ENCODE peak calls at places on chromosomes 2 and 18, in ten cellular contexts. One of them, this sample, is unnamed. For H3K4me1 and H3K36me3, the result is how much of the 10 kb centered on the place peaks cover.

GRCh38 chr2:180696005-180696404 is 284.4 kb upstream of the UBE2E3 start:
- DNase-seq in psoas muscle: no peak
- DNase-seq in breast epithelium: no peak
- DNase-seq in body of pancreas: no peak
- DNase-seq in effector memory CD4-positive, alpha-beta T cell: no peak
- DNase-seq in neuronal stem cell: no peak
- DNase-seq in CD4-positive, alpha-beta memory T cell: no peak
- DNase-seq in MM.1S: no peak
- DNase-seq in lower lobe of right lung: no peak
- DNase-seq in fibroblast of lung: no peak
- DNase-seq in this sample: no peak

GRCh38 chr2:98773169-98773568 is 42.2 kb upstream of the MGAT4A start:
- DNase-seq in psoas muscle: no peak
- DNase-seq in breast epithelium: no peak
- DNase-seq in body of pancreas: no peak
- DNase-seq in effector memory CD4-positive, alpha-beta T cell: no peak
- DNase-seq in neuronal stem cell: no peak
- DNase-seq in CD4-positive, alpha-beta memory T cell: no peak
- DNase-seq in MM.1S: no peak
- DNase-seq in lower lobe of right lung: no peak
- DNase-seq in fibroblast of lung: no peak
- DNase-seq in this sample: no peak

GRCh38 chr18:10715791-10716190 is 190.0 kb downstream of the NAPG start:
- DNase-seq in psoas muscle: no peak
- DNase-seq in breast epithelium: no peak
- DNase-seq in body of pancreas: peak
- DNase-seq in effector memory CD4-positive, alpha-beta T cell: no peak
- DNase-seq in neuronal stem cell: no peak
- DNase-seq in CD4-positive, alpha-beta memory T cell: no peak
- DNase-seq in MM.1S: no peak
- DNase-seq in lower lobe of right lung: no peak
- DNase-seq in fibroblast of lung: peak
- DNase-seq in this sample: no peak

GRCh38 chr18:74316257-74317180 is 880 bp downstream of the C18orf63 start:
- DNase-seq in psoas muscle: no peak
- DNase-seq in breast epithelium: peak
- DNase-seq in body of pancreas: no peak
- DNase-seq in effector memory CD4-positive, alpha-beta T cell: no peak
- DNase-seq in neuronal stem cell: no peak
- DNase-seq in CD4-positive, alpha-beta memory T cell: no peak
- DNase-seq in MM.1S: no peak
- DNase-seq in lower lobe of right lung: no peak
- DNase-seq in fibroblast of lung: peak
- DNase-seq in this sample: no peak

GRCh38 chr2:151827564-151828142 is 568 bp downstream of the ARL5A start:
- DNase-seq in psoas muscle: no peak
- DNase-seq in breast epithelium: peak
- DNase-seq in body of pancreas: peak
- DNase-seq in effector memory CD4-positive, alpha-beta T cell: peak
- DNase-seq in neuronal stem cell: peak
- DNase-seq in CD4-positive, alpha-beta memory T cell: no peak
- DNase-seq in MM.1S: peak
- DNase-seq in lower lobe of right lung: no peak
- DNase-seq in fibroblast of lung: peak
- DNase-seq in this sample: no peak

GRCh38 chr2:215548714-215549113 is 112.8 kb upstream of the FN1 start:
- DNase-seq in psoas muscle: no peak
- DNase-seq in breast epithelium: no peak
- DNase-seq in body of pancreas: no peak
- DNase-seq in effector memory CD4-positive, alpha-beta T cell: no peak
- DNase-seq in neuronal stem cell: no peak
- DNase-seq in CD4-positive, alpha-beta memory T cell: no peak
- DNase-seq in MM.1S: no peak
- DNase-seq in lower lobe of right lung: no peak
- DNase-seq in fibroblast of lung: peak
- DNase-seq in this sample: no peak

GRCh38 chr18:28062446-28062845 is 114.5 kb downstream of the CDH2 start:
- DNase-seq in psoas muscle: no peak
- DNase-seq in breast epithelium: no peak
- DNase-seq in body of pancreas: no peak
- DNase-seq in effector memory CD4-positive, alpha-beta T cell: no peak
- DNase-seq in neuronal stem cell: no peak
- DNase-seq in CD4-positive, alpha-beta memory T cell: no peak
- DNase-seq in MM.1S: no peak
- DNase-seq in lower lobe of right lung: no peak
- DNase-seq in fibroblast of lung: peak
- DNase-seq in this sample: no peak

GRCh38 chr2:144357623-144358400 is 162.1 kb downstream of the ZEB2 start:
- DNase-seq in psoas muscle: no peak
- DNase-seq in breast epithelium: no peak
- DNase-seq in body of pancreas: no peak
- DNase-seq in effector memory CD4-positive, alpha-beta T cell: no peak
- DNase-seq in neuronal stem cell: no peak
- DNase-seq in CD4-positive, alpha-beta memory T cell: no peak
- DNase-seq in MM.1S: peak
- DNase-seq in lower lobe of right lung: no peak
- DNase-seq in fibroblast of lung: peak
- DNase-seq in this sample: no peak

GRCh38 chr18:63249781-63250180 is 69.8 kb downstream of the BCL2 start:
- DNase-seq in psoas muscle: no peak
- DNase-seq in breast epithelium: no peak
- DNase-seq in body of pancreas: no peak
- DNase-seq in effector memory CD4-positive, alpha-beta T cell: no peak
- DNase-seq in neuronal stem cell: no peak
- DNase-seq in CD4-positive, alpha-beta memory T cell: no peak
- DNase-seq in MM.1S: no peak
- DNase-seq in lower lobe of right lung: peak
- DNase-seq in fibroblast of lung: no peak
- DNase-seq in this sample: no peak

GRCh38 chr2:220569380-220569779 is 942.0 kb downstream of the SLC4A3 start:
- DNase-seq in psoas muscle: no peak
- DNase-seq in breast epithelium: no peak
- DNase-seq in body of pancreas: no peak
- DNase-seq in effector memory CD4-positive, alpha-beta T cell: no peak
- DNase-seq in neuronal stem cell: no peak
- DNase-seq in CD4-positive, alpha-beta memory T cell: no peak
- DNase-seq in MM.1S: no peak
- DNase-seq in lower lobe of right lung: no peak
- DNase-seq in fibroblast of lung: no peak
- DNase-seq in this sample: no peak

GRCh38 chr2:18047896-18048657 is 169.6 kb downstream of the KCNS3 start:
- DNase-seq in psoas muscle: peak
- DNase-seq in breast epithelium: peak
- DNase-seq in body of pancreas: no peak
- DNase-seq in effector memory CD4-positive, alpha-beta T cell: no peak
- DNase-seq in neuronal stem cell: no peak
- DNase-seq in CD4-positive, alpha-beta memory T cell: no peak
- DNase-seq in MM.1S: no peak
- DNase-seq in lower lobe of right lung: no peak
- DNase-seq in fibroblast of lung: peak
- DNase-seq in this sample: no peak

GRCh38 chr2:135218426-135218825 is 166.3 kb downstream of the RAB3GAP1 start:
- DNase-seq in psoas muscle: no peak
- DNase-seq in breast epithelium: no peak
- DNase-seq in body of pancreas: no peak
- DNase-seq in effector memory CD4-positive, alpha-beta T cell: no peak
- DNase-seq in neuronal stem cell: no peak
- DNase-seq in CD4-positive, alpha-beta memory T cell: no peak
- DNase-seq in MM.1S: no peak
- DNase-seq in lower lobe of right lung: no peak
- DNase-seq in fibroblast of lung: no peak
- DNase-seq in this sample: no peak

GRCh38 chr18:6605115-6605869 is 124.2 kb upstream of the ARHGAP28 start:
- DNase-seq in psoas muscle: no peak
- DNase-seq in breast epithelium: no peak
- DNase-seq in body of pancreas: no peak
- DNase-seq in effector memory CD4-positive, alpha-beta T cell: no peak
- DNase-seq in neuronal stem cell: no peak
- DNase-seq in CD4-positive, alpha-beta memory T cell: no peak
- DNase-seq in MM.1S: no peak
- DNase-seq in lower lobe of right lung: no peak
- DNase-seq in fibroblast of lung: no peak
- DNase-seq in this sample: no peak

GRCh38 chr2:100223502-100223901 is 81.1 kb upstream of the AFF3 start:
- DNase-seq in psoas muscle: no peak
- DNase-seq in breast epithelium: no peak
- DNase-seq in body of pancreas: no peak
- DNase-seq in effector memory CD4-positive, alpha-beta T cell: no peak
- DNase-seq in neuronal stem cell: no peak
- DNase-seq in CD4-positive, alpha-beta memory T cell: no peak
- DNase-seq in MM.1S: no peak
- DNase-seq in lower lobe of right lung: no peak
- DNase-seq in fibroblast of lung: no peak
- DNase-seq in this sample: no peak

GRCh38 chr18:7608798-7609197 is 41.7 kb downstream of the PTPRM start:
- DNase-seq in psoas muscle: no peak
- DNase-seq in breast epithelium: no peak
- DNase-seq in body of pancreas: no peak
- DNase-seq in effector memory CD4-positive, alpha-beta T cell: no peak
- DNase-seq in neuronal stem cell: no peak
- DNase-seq in CD4-positive, alpha-beta memory T cell: no peak
- DNase-seq in MM.1S: no peak
- DNase-seq in lower lobe of right lung: no peak
- DNase-seq in fibroblast of lung: peak
- DNase-seq in this sample: no peak

GRCh38 chr18:59988098-59988706 is 88.4 kb downstream of the PMAIP1 start:
- DNase-seq in psoas muscle: peak
- DNase-seq in breast epithelium: no peak
- DNase-seq in body of pancreas: peak
- DNase-seq in effector memory CD4-positive, alpha-beta T cell: no peak
- DNase-seq in neuronal stem cell: peak
- DNase-seq in CD4-positive, alpha-beta memory T cell: peak
- DNase-seq in MM.1S: peak
- DNase-seq in lower lobe of right lung: no peak
- DNase-seq in fibroblast of lung: peak
- DNase-seq in this sample: peak

DNA sequence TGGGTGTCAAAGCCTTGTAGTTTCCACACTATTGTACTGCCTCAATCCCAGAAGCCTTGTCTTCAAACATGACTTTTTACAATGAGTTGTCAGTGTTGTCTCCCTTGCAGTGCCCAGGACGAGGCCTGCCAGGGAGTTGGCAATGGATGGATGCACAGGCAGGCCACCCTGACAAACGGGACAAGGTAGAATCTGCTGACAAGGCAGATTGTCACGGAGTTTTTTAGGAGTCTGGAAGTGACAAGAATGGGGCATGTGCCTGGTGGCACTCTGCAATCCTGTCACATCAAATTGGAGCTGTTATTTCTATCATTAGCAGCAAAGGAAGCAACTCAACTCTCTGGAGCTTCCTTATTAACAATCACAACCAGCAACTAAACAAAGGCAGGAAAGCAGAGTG is 25.2 kb upstream of the GPR39 start:
- DNase-seq in psoas muscle: no peak
- DNase-seq in breast epithelium: no peak
- DNase-seq in body of pancreas: no peak
- DNase-seq in effector memory CD4-positive, alpha-beta T cell: no peak
- DNase-seq in neuronal stem cell: no peak
- DNase-seq in CD4-positive, alpha-beta memory T cell: no peak
- DNase-seq in MM.1S: no peak
- DNase-seq in lower lobe of right lung: no peak
- DNase-seq in fibroblast of lung: no peak
- DNase-seq in this sample: no peak
- H3K27ac ChIP-seq in psoas muscle: no peak
- H3K27ac ChIP-seq in breast epithelium: no peak
- H3K27ac ChIP-seq in body of pancreas: no peak
- H3K27ac ChIP-seq in effector memory CD4-positive, alpha-beta T cell: no peak
- H3K27ac ChIP-seq in neuronal stem cell: peak
- H3K27ac ChIP-seq in CD4-positive, alpha-beta memory T cell: no peak
- H3K27ac ChIP-seq in MM.1S: no peak
- H3K27ac ChIP-seq in lower lobe of right lung: no peak
- H3K27ac ChIP-seq in fibroblast of lung: no peak
- H3K27ac ChIP-seq in this sample: no peak

DNA sequence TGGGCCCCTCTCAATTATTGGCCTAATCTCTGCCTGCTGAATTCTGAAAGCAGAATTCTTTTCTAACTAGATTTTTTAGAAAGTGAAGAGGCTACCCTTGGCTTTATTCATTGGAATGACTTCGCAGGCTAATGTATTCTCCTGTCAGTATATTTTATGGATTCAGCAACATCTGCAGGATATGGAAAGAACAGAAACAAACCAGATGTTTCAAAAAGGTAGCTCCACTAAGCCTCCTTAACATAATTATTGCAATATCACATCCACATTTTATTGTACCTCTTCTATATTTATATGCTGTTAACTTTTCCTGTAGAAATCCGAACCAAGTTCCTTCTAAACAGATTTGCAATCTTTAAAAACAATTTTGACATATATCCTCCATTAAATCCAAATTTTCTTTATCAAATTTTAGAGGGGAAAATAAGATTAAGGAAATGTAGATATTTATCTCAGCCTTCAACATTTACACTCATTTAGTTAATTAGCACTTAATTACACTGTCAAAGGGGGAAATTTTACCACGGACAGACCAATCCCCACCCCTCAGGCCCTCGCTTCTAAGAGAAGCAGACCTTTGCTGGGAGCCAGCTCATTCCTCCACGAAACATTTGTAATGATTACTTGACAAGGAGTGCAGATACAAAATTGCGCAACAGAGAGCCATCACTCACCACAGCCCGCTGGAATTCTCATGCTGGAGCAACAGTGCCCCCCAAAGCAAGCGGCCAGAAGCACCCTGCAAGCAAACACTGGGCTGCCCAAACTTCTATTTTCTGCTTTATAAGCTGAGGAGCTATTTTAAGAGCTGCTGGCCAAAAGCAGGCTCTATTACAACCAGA is 253.4 kb downstream of the ETAA1 start:
- DNase-seq in psoas muscle: peak
- DNase-seq in breast epithelium: peak
- DNase-seq in body of pancreas: peak
- DNase-seq in effector memory CD4-positive, alpha-beta T cell: no peak
- DNase-seq in neuronal stem cell: peak
- DNase-seq in CD4-positive, alpha-beta memory T cell: no peak
- DNase-seq in MM.1S: no peak
- DNase-seq in lower lobe of right lung: peak
- DNase-seq in fibroblast of lung: peak
- DNase-seq in this sample: peak
- H3K4me1 ChIP-seq in psoas muscle: under half
- H3K4me1 ChIP-seq in breast epithelium: under half
- H3K4me1 ChIP-seq in body of pancreas: under half
- H3K4me1 ChIP-seq in effector memory CD4-positive, alpha-beta T cell: under half
- H3K4me1 ChIP-seq in neuronal stem cell: under half
- H3K4me1 ChIP-seq in CD4-positive, alpha-beta memory T cell: under half
- H3K4me1 ChIP-seq in MM.1S: under half
- H3K4me1 ChIP-seq in lower lobe of right lung: under half
- H3K4me1 ChIP-seq in fibroblast of lung: under half
- H3K4me1 ChIP-seq in this sample: under half

GRCh38 chr18:12948055-12948804 is 419 bp downstream of the SEH1L start:
- DNase-seq in psoas muscle: peak
- DNase-seq in breast epithelium: peak
- DNase-seq in body of pancreas: peak
- DNase-seq in effector memory CD4-positive, alpha-beta T cell: peak
- DNase-seq in neuronal stem cell: no peak
- DNase-seq in CD4-positive, alpha-beta memory T cell: peak
- DNase-seq in MM.1S: peak
- DNase-seq in lower lobe of right lung: peak
- DNase-seq in fibroblast of lung: peak
- DNase-seq in this sample: peak
- H3K36me3 ChIP-seq in psoas muscle: under half
- H3K36me3 ChIP-seq in breast epithelium: under half
- H3K36me3 ChIP-seq in body of pancreas: under half
- H3K36me3 ChIP-seq in effector memory CD4-positive, alpha-beta T cell: under half
- H3K36me3 ChIP-seq in neuronal stem cell: under half
- H3K36me3 ChIP-seq in CD4-positive, alpha-beta memory T cell: under half
- H3K36me3 ChIP-seq in MM.1S: under half
- H3K36me3 ChIP-seq in lower lobe of right lung: under half
- H3K36me3 ChIP-seq in fibroblast of lung: under half
- H3K36me3 ChIP-seq in this sample: under half

GRCh38 chr2:68838641-68839040 is 32.6 kb downstream of the BMP10 start:
- DNase-seq in psoas muscle: no peak
- DNase-seq in breast epithelium: no peak
- DNase-seq in body of pancreas: no peak
- DNase-seq in effector memory CD4-positive, alpha-beta T cell: no peak
- DNase-seq in neuronal stem cell: no peak
- DNase-seq in CD4-positive, alpha-beta memory T cell: no peak
- DNase-seq in MM.1S: no peak
- DNase-seq in lower lobe of right lung: no peak
- DNase-seq in fibroblast of lung: no peak
- DNase-seq in this sample: no peak
- H3K27ac ChIP-seq in psoas muscle: no peak
- H3K27ac ChIP-seq in breast epithelium: no peak
- H3K27ac ChIP-seq in body of pancreas: no peak
- H3K27ac ChIP-seq in effector memory CD4-positive, alpha-beta T cell: no peak
- H3K27ac ChIP-seq in neuronal stem cell: no peak
- H3K27ac ChIP-seq in CD4-positive, alpha-beta memory T cell: no peak
- H3K27ac ChIP-seq in MM.1S: no peak
- H3K27ac ChIP-seq in lower lobe of right lung: no peak
- H3K27ac ChIP-seq in fibroblast of lung: no peak
- H3K27ac ChIP-seq in this sample: no peak

This sample was measured in heart left ventricle.